ENCODE peak calls at places on chromosomes 5 and 9, in six cellular contexts. D is suprapubic skin, T is K562, I is esophagus muscularis mucosa, X is GM12878, Q is tibial nerve. K is an unnamed sample.

GRCh38 chr5:98773464-98774191 is at the start of gene RGMB:
- DNase-seq in D (peak; percentile 99), T (peak; percentile 26), I (peak; percentile 99), X (peak; percentile 85), Q (peak; percentile 96), K (peak; percentile 99)

GRCh38 chr5:77326986-77327734 is 116.7 kb downstream of the PDE8B start:
- DNase-seq in D (no peak), T (no peak), I (no peak), X (no peak), Q (no peak), K (no peak)

GRCh38 chr5:95508550-95508949 is 46.2 kb downstream of the SKIC3 start:
- DNase-seq in D (no peak), T (no peak), I (no peak), X (no peak), Q (no peak), K (no peak)

GRCh38 chr9:134325096-134325812 is 1.0 kb upstream of the RXRA start:
- DNase-seq in D (peak; percentile 87), T (peak; percentile 57), I (no peak), X (no peak), Q (no peak), K (peak; percentile 71)

GRCh38 chr9:87950765-87951488 is 23.4 kb downstream of the CDK20 start:
- DNase-seq in D (no peak), T (peak; percentile 55), I (no peak), X (no peak), Q (no peak), K (no peak)

GRCh38 chr9:134650431-134651190 is 9.0 kb downstream of the COL5A1 start:
- DNase-seq in D (no peak), T (no peak), I (no peak), X (no peak), Q (no peak), K (peak; percentile 19)

GRCh38 chr5:135091286-135091685 is 57.3 kb upstream of the PITX1 start:
- DNase-seq in D (peak; percentile 25), T (no peak), I (no peak), X (no peak), Q (no peak), K (no peak)

GRCh38 chr5:141870226-141870625 is 8.0 kb downstream of the PCDH1 start:
- DNase-seq in D (no peak), T (no peak), I (no peak), X (no peak), Q (no peak), K (no peak)

GRCh38 chr5:94618029-94618492 is 343 bp downstream of the KIAA0825 start:
- DNase-seq in D (no peak), T (peak; percentile 58), I (peak; percentile 92), X (no peak), Q (peak; percentile 21), K (no peak)

GRCh38 chr5:173864126-173865075 is 23.7 kb upstream of the CPEB4 start:
- DNase-seq in D (no peak), T (peak; percentile 51), I (no peak), X (no peak), Q (no peak), K (no peak)

GRCh38 chr5:127092690-127093089 is 19.4 kb upstream of the C5orf63 start:
- DNase-seq in D (no peak), T (no peak), I (no peak), X (no peak), Q (no peak), K (no peak)

GRCh38 chr5:6448622-6449464 is at the start of gene UBE2QL1:
- DNase-seq in D (no peak), T (no peak), I (no peak), X (no peak), Q (no peak), K (no peak)

GRCh38 chr9:105355810-105356209 is 92.0 kb upstream of the FSD1L start:
- DNase-seq in D (no peak), T (no peak), I (no peak), X (peak; percentile 5), Q (no peak), K (no peak)

GRCh38 chr9:131149678-131150033 is 24.3 kb downstream of the NUP214 start:
- DNase-seq in D (no peak), T (no peak), I (no peak), X (no peak), Q (no peak), K (no peak)

GRCh38 chr5:187617-188451 is 3.5 kb upstream of the LRRC14B start:
- DNase-seq in D (no peak), T (no peak), I (no peak), X (no peak), Q (no peak), K (peak; percentile 38)

GRCh38 chr9:132663851-132664250 is 5.9 kb downstream of the DDX31 start:
- DNase-seq in D (no peak), T (no peak), I (no peak), X (no peak), Q (no peak), K (no peak)

GRCh38 chr9:86303316-86303975 is 21.1 kb upstream of the ISCA1 start:
- DNase-seq in D (no peak), T (peak; percentile 7), I (no peak), X (no peak), Q (no peak), K (no peak)

GRCh38 chr9:8419871-8420270 is 620.3 kb upstream of the DMAC1 start:
- DNase-seq in D (no peak), T (no peak), I (no peak), X (no peak), Q (no peak), K (no peak)

GRCh38 chr5:99808657-99809230 is 726.4 kb upstream of the FAM174A start:
- DNase-seq in D (no peak), T (no peak), I (no peak), X (no peak), Q (no peak), K (no peak)

GRCh38 chr5:6228257-6229250 is 149.8 kb downstream of the MED10 start:
- DNase-seq in D (no peak), T (no peak), I (peak; percentile 62), X (no peak), Q (no peak), K (no peak)

GRCh38 chr5:173472164-173472563 is 143.9 kb upstream of the STC2 start:
- DNase-seq in D (peak; percentile 75), T (no peak), I (peak; percentile 96), X (no peak), Q (peak; percentile 70), K (peak; percentile 49)

GRCh38 chr9:84062538-84062937 is 81.9 kb downstream of the RMI1 start:
- DNase-seq in D (no peak), T (no peak), I (no peak), X (no peak), Q (no peak), K (no peak)

GRCh38 chr9:18390393-18390792 is 83.6 kb upstream of the ADAMTSL1 start:
- DNase-seq in D (no peak), T (no peak), I (no peak), X (no peak), Q (no peak), K (peak; percentile 30)

GRCh38 chr5:9932770-9933169 is 302.6 kb upstream of the TAS2R1 start:
- DNase-seq in D (no peak), T (peak; percentile 13), I (no peak), X (no peak), Q (no peak), K (no peak)

GRCh38 chr9:14251146-14252071 is 62.5 kb downstream of the NFIB start:
- DNase-seq in D (peak; percentile 80), T (no peak), I (peak; percentile 94), X (peak; percentile 3), Q (peak; percentile 39), K (peak; percentile 72)

GRCh38 chr5:146732966-146733365 is 145.6 kb downstream of the PPP2R2B start:
- DNase-seq in D (no peak), T (no peak), I (no peak), X (no peak), Q (no peak), K (no peak)

GRCh38 chr9:130884111-130884531 is 12.5 kb downstream of the QRFP start:
- DNase-seq in D (no peak), T (no peak), I (no peak), X (no peak), Q (no peak), K (peak; percentile 70)

GRCh38 chr9:94033383-94033782 is 50.9 kb upstream of the PTPDC1 start:
- DNase-seq in D (no peak), T (no peak), I (no peak), X (no peak), Q (no peak), K (no peak)

GRCh38 chr9:94029932-94030317 is 54.3 kb upstream of the PTPDC1 start:
- DNase-seq in D (no peak), T (peak; percentile 13), I (no peak), X (no peak), Q (no peak), K (no peak)

GRCh38 chr9:94031946-94032345 is 52.3 kb upstream of the PTPDC1 start:
- DNase-seq in D (no peak), T (no peak), I (no peak), X (no peak), Q (no peak), K (no peak)

GRCh38 chr9:94031380-94031779 is 52.9 kb upstream of the PTPDC1 start:
- DNase-seq in D (no peak), T (peak; percentile 22), I (no peak), X (no peak), Q (no peak), K (no peak)

GRCh38 chr9:94030318-94031179 is 53.7 kb upstream of the PTPDC1 start:
- DNase-seq in D (peak; percentile 91), T (peak; percentile 92), I (peak; percentile 98), X (peak; percentile 26), Q (peak; percentile 75), K (peak; percentile 85)
- TF ChIP-seq POLR2A in D (no peak), T (peak; percentile 94), I (peak; percentile 82), X (peak; percentile 95), Q (peak; percentile 87), K (peak; percentile 62)

DNA sequence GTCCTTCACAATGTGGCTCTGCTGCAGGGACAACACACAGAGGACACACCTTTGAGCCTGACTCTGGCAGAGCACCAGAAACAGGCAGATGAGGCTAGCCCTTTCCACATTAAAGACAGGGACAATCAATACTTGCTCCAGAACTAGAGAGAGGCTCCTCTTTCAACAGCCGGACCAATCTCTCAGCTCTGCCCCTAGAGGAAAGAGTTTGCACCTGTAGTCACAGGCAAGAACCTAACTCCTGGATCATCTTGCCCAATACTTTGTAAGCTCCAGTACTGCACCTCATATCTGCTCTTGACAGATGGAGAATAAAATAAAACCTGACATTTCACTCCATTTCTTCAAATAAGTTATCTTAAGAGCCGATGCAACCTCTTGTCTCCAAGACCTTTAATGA is 52.1 kb downstream of the EPB41L4A start:
- DNase-seq in D (no peak), T (peak; percentile 43), I (no peak), X (no peak), Q (no peak), K (no peak)
- TF ChIP-seq CTCF in D (peak; percentile 30), T (peak; percentile 47), I (no peak), X (no peak), Q (no peak), K (no peak)

GRCh38 chr5:160651682-160652645 is 200.0 kb downstream of the ATP10B start:
- DNase-seq in D (no peak), T (no peak), I (no peak), X (no peak), Q (no peak), K (no peak)
- TF ChIP-seq EP300 in D (no peak), T (no peak), I (no peak), X (no peak), Q (no peak), K (no peak)

DNA sequence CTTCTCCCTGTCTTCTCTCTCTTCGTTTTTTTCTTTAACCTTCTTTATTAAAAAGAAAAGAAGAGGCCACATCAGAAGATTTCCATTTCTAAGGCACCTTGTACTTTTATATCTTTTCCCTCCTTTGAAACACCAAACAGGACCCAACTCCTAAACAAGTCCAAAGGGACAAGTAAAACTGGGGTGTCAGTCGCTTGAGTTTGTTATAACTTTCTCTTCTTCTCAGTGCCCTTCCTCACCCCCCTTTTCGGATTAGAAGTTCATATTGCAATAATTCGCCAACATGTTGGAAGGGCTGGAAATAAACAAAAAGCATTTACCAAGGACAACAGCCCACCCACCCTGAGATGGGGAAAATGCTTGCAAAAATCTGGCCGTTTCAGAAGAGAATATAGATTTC is 148.9 kb upstream of the KLF4 start:
- DNase-seq in D (no peak), T (no peak), I (no peak), X (no peak), Q (no peak), K (no peak)
- TF ChIP-seq POLR2A in D (no peak), T (no peak), I (no peak), X (no peak), Q (no peak), K (no peak)

K was measured in ovary.